ENCODE peak calls at places on chromosome 1, in eight cellular contexts. One of them, this sample, is unnamed.

GRCh38 chr1:100353073-100353801 is 931 bp downstream of the CDC14A start:
- DNase-seq in HFF-Myc: no peak
- DNase-seq in cardiac muscle cell: no peak
- DNase-seq in cardiac fibroblast: no peak
- DNase-seq in ovary: peak
- DNase-seq in right atrium auricular region: no peak
- DNase-seq in A673: peak
- DNase-seq in suprapubic skin: no peak
- DNase-seq in this sample: no peak

GRCh38 chr1:5640845-5641244 is 351.4 kb downstream of the NPHP4 start:
- DNase-seq in HFF-Myc: no peak
- DNase-seq in A673: peak
- DNase-seq in right atrium auricular region: no peak
- DNase-seq in suprapubic skin: no peak
- DNase-seq in cardiac muscle cell: no peak
- DNase-seq in cardiac fibroblast: no peak
- DNase-seq in ovary: no peak
- DNase-seq in this sample: no peak

GRCh38 chr1:76303348-76303712 is 228.8 kb downstream of the ST6GALNAC3 start:
- DNase-seq in suprapubic skin: no peak
- DNase-seq in cardiac muscle cell: peak
- DNase-seq in right atrium auricular region: no peak
- DNase-seq in A673: no peak
- DNase-seq in HFF-Myc: no peak
- DNase-seq in ovary: no peak
- DNase-seq in cardiac fibroblast: no peak
- DNase-seq in this sample: no peak

GRCh38 chr1:77378723-77379533 is 97.1 kb downstream of the AK5 start:
- DNase-seq in right atrium auricular region: no peak
- DNase-seq in ovary: no peak
- DNase-seq in cardiac muscle cell: no peak
- DNase-seq in A673: peak
- DNase-seq in cardiac fibroblast: no peak
- DNase-seq in suprapubic skin: no peak
- DNase-seq in HFF-Myc: no peak
- DNase-seq in this sample: peak

GRCh38 chr1:27607239-27607804 is 3.4 kb upstream of the AHDC1 start:
- DNase-seq in A673: no peak
- DNase-seq in suprapubic skin: no peak
- DNase-seq in HFF-Myc: no peak
- DNase-seq in right atrium auricular region: no peak
- DNase-seq in ovary: no peak
- DNase-seq in cardiac muscle cell: no peak
- DNase-seq in cardiac fibroblast: no peak
- DNase-seq in this sample: peak

GRCh38 chr1:48203287-48203900 is 19.1 kb upstream of the SLC5A9 start:
- DNase-seq in HFF-Myc: peak
- DNase-seq in ovary: no peak
- DNase-seq in suprapubic skin: no peak
- DNase-seq in right atrium auricular region: no peak
- DNase-seq in cardiac fibroblast: peak
- DNase-seq in cardiac muscle cell: peak
- DNase-seq in A673: peak
- DNase-seq in this sample: peak

GRCh38 chr1:81559662-81560350 is 240.9 kb upstream of the ADGRL2 start:
- DNase-seq in HFF-Myc: no peak
- DNase-seq in right atrium auricular region: no peak
- DNase-seq in cardiac muscle cell: no peak
- DNase-seq in ovary: no peak
- DNase-seq in A673: peak
- DNase-seq in suprapubic skin: no peak
- DNase-seq in cardiac fibroblast: peak
- DNase-seq in this sample: no peak

GRCh38 chr1:228410015-228410414 is 3.4 kb upstream of the TRIM11 start:
- DNase-seq in A673: no peak
- DNase-seq in HFF-Myc: no peak
- DNase-seq in ovary: peak
- DNase-seq in suprapubic skin: peak
- DNase-seq in right atrium auricular region: peak
- DNase-seq in cardiac muscle cell: no peak
- DNase-seq in cardiac fibroblast: peak
- DNase-seq in this sample: no peak

GRCh38 chr1:219568728-219569127 is 44.2 kb downstream of the ZC3H11B start:
- DNase-seq in ovary: no peak
- DNase-seq in A673: no peak
- DNase-seq in HFF-Myc: no peak
- DNase-seq in suprapubic skin: no peak
- DNase-seq in cardiac muscle cell: peak
- DNase-seq in right atrium auricular region: no peak
- DNase-seq in cardiac fibroblast: peak
- DNase-seq in this sample: no peak

GRCh38 chr1:238465449-238465848 is 574.7 kb upstream of the ZP4 start:
- DNase-seq in cardiac muscle cell: no peak
- DNase-seq in right atrium auricular region: no peak
- DNase-seq in HFF-Myc: no peak
- DNase-seq in ovary: no peak
- DNase-seq in A673: no peak
- DNase-seq in cardiac fibroblast: peak
- DNase-seq in suprapubic skin: no peak
- DNase-seq in this sample: peak

GRCh38 chr1:228170666-228171065 is 5.1 kb downstream of the IBA57 start:
- DNase-seq in cardiac fibroblast: no peak
- DNase-seq in right atrium auricular region: no peak
- DNase-seq in HFF-Myc: no peak
- DNase-seq in cardiac muscle cell: no peak
- DNase-seq in suprapubic skin: no peak
- DNase-seq in A673: no peak
- DNase-seq in ovary: no peak
- DNase-seq in this sample: no peak

GRCh38 chr1:72412286-72412685 is 129.9 kb upstream of the NEGR1 start:
- DNase-seq in suprapubic skin: no peak
- DNase-seq in right atrium auricular region: no peak
- DNase-seq in HFF-Myc: no peak
- DNase-seq in cardiac fibroblast: peak
- DNase-seq in cardiac muscle cell: no peak
- DNase-seq in ovary: no peak
- DNase-seq in A673: no peak
- DNase-seq in this sample: peak

GRCh38 chr1:55720243-55720642 is 505.1 kb upstream of the USP24 start:
- DNase-seq in ovary: peak
- DNase-seq in HFF-Myc: no peak
- DNase-seq in cardiac muscle cell: no peak
- DNase-seq in right atrium auricular region: no peak
- DNase-seq in suprapubic skin: no peak
- DNase-seq in cardiac fibroblast: peak
- DNase-seq in A673: no peak
- DNase-seq in this sample: no peak

GRCh38 chr1:67213164-67213563 is 46.9 kb downstream of the IL23R start:
- DNase-seq in suprapubic skin: no peak
- DNase-seq in HFF-Myc: no peak
- DNase-seq in right atrium auricular region: no peak
- DNase-seq in A673: peak
- DNase-seq in ovary: no peak
- DNase-seq in cardiac fibroblast: peak
- DNase-seq in cardiac muscle cell: peak
- DNase-seq in this sample: no peak

GRCh38 chr1:163072658-163073057 is 3.5 kb downstream of the RGS4 start:
- DNase-seq in cardiac muscle cell: no peak
- DNase-seq in HFF-Myc: no peak
- DNase-seq in cardiac fibroblast: peak
- DNase-seq in A673: no peak
- DNase-seq in right atrium auricular region: no peak
- DNase-seq in suprapubic skin: no peak
- DNase-seq in ovary: no peak
- DNase-seq in this sample: peak

GRCh38 chr1:196355206-196355786 is 252.9 kb downstream of the KCNT2 start:
- DNase-seq in ovary: no peak
- DNase-seq in right atrium auricular region: no peak
- DNase-seq in cardiac muscle cell: peak
- DNase-seq in suprapubic skin: no peak
- DNase-seq in A673: peak
- DNase-seq in cardiac fibroblast: peak
- DNase-seq in HFF-Myc: no peak
- DNase-seq in this sample: peak

GRCh38 chr1:111968511-111968910 is 21.0 kb downstream of the KCND3 start:
- DNase-seq in right atrium auricular region: no peak
- DNase-seq in cardiac fibroblast: no peak
- DNase-seq in A673: no peak
- DNase-seq in ovary: no peak
- DNase-seq in cardiac muscle cell: no peak
- DNase-seq in suprapubic skin: no peak
- DNase-seq in HFF-Myc: no peak
- DNase-seq in this sample: no peak

GRCh38 chr1:44995467-44996238 is 9.3 kb upstream of the EIF2B3 start:
- DNase-seq in HFF-Myc: no peak
- DNase-seq in ovary: no peak
- DNase-seq in right atrium auricular region: no peak
- DNase-seq in A673: no peak
- DNase-seq in cardiac fibroblast: no peak
- DNase-seq in suprapubic skin: no peak
- DNase-seq in cardiac muscle cell: no peak
- DNase-seq in this sample: no peak

GRCh38 chr1:107058245-107059032 is 2.0 kb downstream of the PRMT6 start:
- DNase-seq in A673: no peak
- DNase-seq in cardiac fibroblast: no peak
- DNase-seq in right atrium auricular region: no peak
- DNase-seq in suprapubic skin: no peak
- DNase-seq in ovary: no peak
- DNase-seq in HFF-Myc: no peak
- DNase-seq in cardiac muscle cell: no peak
- DNase-seq in this sample: no peak
- H3K4me3 ChIP-seq in A673: peak
- H3K4me3 ChIP-seq in cardiac fibroblast: no peak
- H3K4me3 ChIP-seq in right atrium auricular region: no peak
- H3K4me3 ChIP-seq in suprapubic skin: no peak
- H3K4me3 ChIP-seq in ovary: no peak
- H3K4me3 ChIP-seq in HFF-Myc: peak
- H3K4me3 ChIP-seq in cardiac muscle cell: no peak
- H3K4me3 ChIP-seq in this sample: peak

GRCh38 chr1:212680691-212681090 is 18.9 kb downstream of the BATF3 start:
- DNase-seq in cardiac fibroblast: no peak
- DNase-seq in cardiac muscle cell: no peak
- DNase-seq in HFF-Myc: no peak
- DNase-seq in right atrium auricular region: no peak
- DNase-seq in suprapubic skin: no peak
- DNase-seq in A673: no peak
- DNase-seq in ovary: no peak
- DNase-seq in this sample: no peak
- TF ChIP-seq CTCF in cardiac fibroblast: no peak
- TF ChIP-seq CTCF in cardiac muscle cell: no peak
- TF ChIP-seq CTCF in HFF-Myc: no peak
- TF ChIP-seq CTCF in right atrium auricular region: no peak
- TF ChIP-seq CTCF in suprapubic skin: no peak
- TF ChIP-seq CTCF in A673: no peak
- TF ChIP-seq CTCF in ovary: no peak
- TF ChIP-seq CTCF in this sample: no peak

GRCh38 chr1:22637952-22638445 is 1.6 kb downstream of the C1QA start:
- DNase-seq in suprapubic skin: no peak
- DNase-seq in cardiac fibroblast: no peak
- DNase-seq in cardiac muscle cell: no peak
- DNase-seq in ovary: no peak
- DNase-seq in A673: no peak
- DNase-seq in right atrium auricular region: no peak
- DNase-seq in HFF-Myc: no peak
- DNase-seq in this sample: no peak

GRCh38 chr1:22636369-22636768 is at the start of gene C1QA:
- DNase-seq in suprapubic skin: peak
- DNase-seq in right atrium auricular region: peak
- DNase-seq in cardiac fibroblast: no peak
- DNase-seq in A673: no peak
- DNase-seq in HFF-Myc: no peak
- DNase-seq in cardiac muscle cell: no peak
- DNase-seq in ovary: no peak
- DNase-seq in this sample: no peak

GRCh38 chr1:22638476-22639234 is 2.2 kb downstream of the C1QA start:
- DNase-seq in suprapubic skin: no peak
- DNase-seq in cardiac fibroblast: no peak
- DNase-seq in ovary: no peak
- DNase-seq in right atrium auricular region: no peak
- DNase-seq in HFF-Myc: no peak
- DNase-seq in A673: no peak
- DNase-seq in cardiac muscle cell: no peak
- DNase-seq in this sample: no peak

GRCh38 chr1:22635436-22635835 is 992 bp upstream of the C1QA start:
- DNase-seq in cardiac muscle cell: no peak
- DNase-seq in A673: no peak
- DNase-seq in suprapubic skin: no peak
- DNase-seq in ovary: no peak
- DNase-seq in cardiac fibroblast: no peak
- DNase-seq in HFF-Myc: no peak
- DNase-seq in right atrium auricular region: no peak
- DNase-seq in this sample: no peak

GRCh38 chr1:22636927-22637326 is 499 bp downstream of the C1QA start:
- DNase-seq in HFF-Myc: no peak
- DNase-seq in suprapubic skin: no peak
- DNase-seq in cardiac fibroblast: no peak
- DNase-seq in ovary: no peak
- DNase-seq in right atrium auricular region: no peak
- DNase-seq in A673: no peak
- DNase-seq in cardiac muscle cell: no peak
- DNase-seq in this sample: no peak
- H3K4me3 ChIP-seq in HFF-Myc: no peak
- H3K4me3 ChIP-seq in suprapubic skin: peak
- H3K4me3 ChIP-seq in cardiac fibroblast: no peak
- H3K4me3 ChIP-seq in ovary: no peak
- H3K4me3 ChIP-seq in right atrium auricular region: peak
- H3K4me3 ChIP-seq in A673: no peak
- H3K4me3 ChIP-seq in cardiac muscle cell: no peak
- H3K4me3 ChIP-seq in this sample: no peak

DNA sequence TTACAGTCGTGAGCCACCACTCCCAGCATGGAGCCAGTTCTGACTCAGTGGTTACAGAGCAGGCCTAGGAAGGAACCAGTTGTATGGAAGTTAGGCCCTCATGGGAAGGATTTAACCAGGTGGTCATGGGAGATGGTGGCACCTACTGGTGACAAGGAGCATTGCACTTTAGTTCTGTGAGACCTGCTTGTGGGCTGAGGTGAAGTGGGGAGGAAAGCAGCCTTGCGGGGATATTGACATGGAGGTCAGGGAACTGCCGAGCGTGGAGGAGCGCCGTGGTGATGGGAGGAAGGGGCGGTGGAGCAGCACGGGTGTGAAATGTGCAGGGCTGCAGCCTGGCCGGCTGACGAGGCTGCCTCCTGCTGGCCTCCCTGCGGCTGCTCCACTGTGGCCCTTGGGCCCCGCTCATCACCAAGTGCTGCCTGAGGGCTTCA is 100.4 kb downstream of the GALNT2 start:
- DNase-seq in A673: peak
- DNase-seq in right atrium auricular region: peak
- DNase-seq in ovary: no peak
- DNase-seq in cardiac fibroblast: peak
- DNase-seq in HFF-Myc: peak
- DNase-seq in cardiac muscle cell: peak
- DNase-seq in suprapubic skin: no peak
- DNase-seq in this sample: peak
- TF ChIP-seq CTCF in A673: peak
- TF ChIP-seq CTCF in right atrium auricular region: peak
- TF ChIP-seq CTCF in ovary: no peak
- TF ChIP-seq CTCF in cardiac fibroblast: peak
- TF ChIP-seq CTCF in HFF-Myc: peak
- TF ChIP-seq CTCF in cardiac muscle cell: peak
- TF ChIP-seq CTCF in suprapubic skin: peak
- TF ChIP-seq CTCF in this sample: peak